ENCODE peak calls at places on chromosomes 7 and 10, in four cellular contexts. X is PC-9, E is BJ, C is RWPE2. Y is an unnamed sample. For H3K27me3, the result is how much of the 10 kb centered on the place peaks cover.

GRCh38 chr10:112393341-112393740 is 19.4 kb downstream of the ACSL5 start:
- DNase-seq in X (no peak), E (no peak), C (no peak), Y (no peak)

GRCh38 chr10:93917064-93917391 is 23.2 kb downstream of the SLC35G1 start:
- DNase-seq in X (no peak), E (no peak), C (no peak), Y (no peak)

GRCh38 chr7:73742338-73742752 is 3.7 kb upstream of the ABHD11 start:
- DNase-seq in X (peak), E (no peak), C (no peak), Y (no peak)

GRCh38 chr7:100951172-100951571 is 1.8 kb downstream of the MUC3A start:
- DNase-seq in X (no peak), E (no peak), C (no peak), Y (no peak)

GRCh38 chr7:12725575-12726316 is 38.3 kb downstream of the ARL4A start:
- DNase-seq in X (no peak), E (no peak), C (no peak), Y (no peak)

GRCh38 chr10:18368681-18369080 is 228.5 kb downstream of the CACNB2 start:
- DNase-seq in X (no peak), E (no peak), C (no peak), Y (no peak)

GRCh38 chr7:20722941-20723340 is 63.7 kb downstream of the SP8 start:
- DNase-seq in X (no peak), E (no peak), C (no peak), Y (no peak)

GRCh38 chr7:28112883-28113540 is 67.6 kb downstream of the JAZF1 start:
- DNase-seq in X (no peak), E (no peak), C (no peak), Y (no peak)

GRCh38 chr10:122034149-122034756 is 45.3 kb downstream of the TACC2 start:
- DNase-seq in X (peak), E (no peak), C (no peak), Y (no peak)

GRCh38 chr10:103120546-103120945 is 72.5 kb downstream of the NT5C2 start:
- DNase-seq in X (no peak), E (no peak), C (no peak), Y (no peak)

GRCh38 chr10:25639646-25640045 is 294.4 kb upstream of the MYO3A start:
- DNase-seq in X (no peak), E (no peak), C (no peak), Y (no peak)

GRCh38 chr10:84298077-84298476 is 30.3 kb upstream of the CCSER2 start:
- DNase-seq in X (no peak), E (no peak), C (no peak), Y (no peak)

GRCh38 chr10:70540089-70540788 is 61.7 kb downstream of the PALD1 start:
- DNase-seq in X (no peak), E (no peak), C (no peak), Y (no peak)

GRCh38 chr7:53281312-53281711 is 245.9 kb downstream of the POM121L12 start:
- DNase-seq in X (no peak), E (no peak), C (no peak), Y (no peak)

GRCh38 chr10:83536426-83536825 is 602.9 kb upstream of the GHITM start:
- DNase-seq in X (no peak), E (peak), C (no peak), Y (no peak)

GRCh38 chr10:110336111-110336721 is 31.5 kb upstream of the SMNDC1 start:
- DNase-seq in X (peak), E (peak), C (no peak), Y (no peak)

GRCh38 chr10:35040761-35041501 is 49.2 kb downstream of the CUL2 start:
- DNase-seq in X (no peak), E (peak), C (no peak), Y (no peak)

GRCh38 chr7:142483659-142484317 is 225.9 kb upstream of the PRSS58 start:
- DNase-seq in X (no peak), E (no peak), C (no peak), Y (no peak)

GRCh38 chr7:106166651-106167342 is 54.7 kb upstream of the SYPL1 start:
- DNase-seq in X (peak), E (no peak), C (no peak), Y (no peak)

GRCh38 chr7:24732646-24733413 is 24.4 kb downstream of the GSDME start:
- DNase-seq in X (peak), E (peak), C (no peak), Y (no peak)

GRCh38 chr10:30438016-30438850 is 4.2 kb downstream of the MAP3K8 start:
- DNase-seq in X (no peak), E (no peak), C (no peak), Y (no peak)

GRCh38 chr10:6543431-6544005 is 36.6 kb downstream of the PRKCQ start:
- DNase-seq in X (no peak), E (no peak), C (no peak), Y (peak)

GRCh38 chr10:32379314-32379949 is 32.5 kb upstream of the EPC1 start:
- DNase-seq in X (peak), E (peak), C (no peak), Y (no peak)

GRCh38 chr10:19683326-19683725 is 132.9 kb upstream of the PLXDC2 start:
- DNase-seq in X (no peak), E (no peak), C (no peak), Y (no peak)

GRCh38 chr7:17405786-17406185 is 107.3 kb downstream of the AHR start:
- DNase-seq in X (peak), E (peak), C (no peak), Y (no peak)

GRCh38 chr10:31605846-31606543 is 287.0 kb downstream of the ZEB1 start:
- DNase-seq in X (no peak), E (no peak), C (no peak), Y (no peak)

GRCh38 chr7:25073451-25073850 is 51.6 kb downstream of the CYCS start:
- DNase-seq in X (no peak), E (peak), C (no peak), Y (no peak)

GRCh38 chr7:109890622-109891021 is 1200.3 kb upstream of the LRRN3 start:
- DNase-seq in X (no peak), E (no peak), C (no peak), Y (no peak)

GRCh38 chr7:30562498-30562897 is 32.2 kb upstream of the GARS1 start:
- DNase-seq in X (no peak), E (no peak), C (no peak), Y (no peak)

GRCh38 chr10:29798876-29799690 is 164.3 kb upstream of the SVIL start:
- DNase-seq in X (no peak), E (peak), C (no peak), Y (no peak)

GRCh38 chr10:114256041-114256765 is 17.1 kb downstream of the VWA2 start:
- DNase-seq in X (no peak), E (no peak), C (no peak), Y (no peak)

GRCh38 chr7:144606231-144606630 is 202.7 kb upstream of the NOBOX start:
- DNase-seq in X (no peak), E (no peak), C (no peak), Y (no peak)

GRCh38 chr10:22805304-22805703 is 90.9 kb upstream of the PIP4K2A start:
- DNase-seq in X (no peak), E (no peak), C (no peak), Y (no peak)

GRCh38 chr10:63003816-63004453 is 129.2 kb upstream of the NRBF2 start:
- DNase-seq in X (no peak), E (no peak), C (no peak), Y (no peak)

GRCh38 chr7:52961084-52961483 is 74.3 kb upstream of the POM121L12 start:
- DNase-seq in X (no peak), E (no peak), C (no peak), Y (no peak)

GRCh38 chr10:66928000-66928770 is 2.3 kb downstream of the LRRTM3 start:
- DNase-seq in X (no peak), E (no peak), C (no peak), Y (no peak)

GRCh38 chr7:151110941-151111645 is 24.8 kb downstream of the AGAP3 start:
- DNase-seq in X (peak), E (no peak), C (no peak), Y (peak)

GRCh38 chr10:80104066-80104926 is 25.8 kb downstream of the TMEM254 start:
- DNase-seq in X (peak), E (peak), C (no peak), Y (peak)

GRCh38 chr10:85997544-85997943 is 369.1 kb downstream of the GRID1 start:
- DNase-seq in X (no peak), E (no peak), C (no peak), Y (no peak)

GRCh38 chr10:85992324-85992723 is 374.3 kb downstream of the GRID1 start:
- DNase-seq in X (no peak), E (no peak), C (no peak), Y (no peak)

GRCh38 chr10:85993840-85994507 is 372.6 kb downstream of the GRID1 start:
- DNase-seq in X (no peak), E (no peak), C (no peak), Y (no peak)

GRCh38 chr10:85993140-85993539 is 373.5 kb downstream of the GRID1 start:
- DNase-seq in X (no peak), E (no peak), C (no peak), Y (no peak)

GRCh38 chr10:85995791-85996190 is 370.8 kb downstream of the GRID1 start:
- DNase-seq in X (no peak), E (no peak), C (no peak), Y (no peak)
- TF ChIP-seq CTCF in X (peak), E (peak), C (peak), Y (no peak)

DNA sequence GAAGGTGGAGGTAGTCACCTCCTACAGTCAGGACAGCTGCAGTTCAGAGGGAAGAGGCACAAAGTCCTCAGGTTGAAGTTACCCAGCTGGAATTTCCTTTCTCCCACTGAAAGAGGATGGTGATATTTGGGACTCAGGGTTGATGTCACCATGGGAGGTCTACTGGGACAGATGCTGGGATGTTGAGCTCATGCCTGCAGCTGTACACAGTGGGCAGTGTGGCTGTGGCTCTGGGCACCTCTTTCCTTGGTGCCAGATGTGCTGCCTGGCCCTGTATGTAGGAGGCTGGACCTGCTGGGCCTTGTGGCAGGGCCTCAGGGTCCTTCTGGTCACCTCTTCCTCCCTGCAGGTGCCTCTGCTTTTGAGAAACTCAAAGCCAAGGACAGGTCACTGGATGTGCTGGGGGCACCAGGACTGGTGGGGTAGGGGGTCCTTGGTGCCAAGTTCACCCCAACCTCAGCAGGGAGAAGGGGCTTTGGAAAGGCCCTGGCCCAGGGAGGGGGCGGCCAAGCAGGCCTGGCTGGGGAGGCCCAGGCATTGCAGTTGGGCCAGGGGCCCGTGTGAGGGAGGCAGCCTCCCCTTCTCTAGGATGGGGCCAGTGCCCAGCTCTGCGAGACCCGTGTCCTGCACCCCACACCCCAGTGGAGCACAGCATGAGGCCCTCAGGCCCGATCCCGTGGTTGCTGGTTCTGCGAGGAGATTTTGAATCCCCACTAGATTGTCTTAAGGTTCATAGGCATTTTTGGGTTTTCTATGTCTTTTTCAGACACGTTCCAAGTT is 103.1 kb downstream of the BMS1 start:
- DNase-seq in X (peak), E (no peak), C (no peak), Y (no peak)
- H3K27me3 ChIP-seq in X (under half), E (under half), C (under half), Y (under half)

GRCh38 chr10:130741901-130742625 is 569.5 kb downstream of the TCERG1L start:
- DNase-seq in X (no peak), E (no peak), C (no peak), Y (no peak)
- TF ChIP-seq CTCF in X (no peak), E (no peak), C (no peak), Y (no peak)

DNA sequence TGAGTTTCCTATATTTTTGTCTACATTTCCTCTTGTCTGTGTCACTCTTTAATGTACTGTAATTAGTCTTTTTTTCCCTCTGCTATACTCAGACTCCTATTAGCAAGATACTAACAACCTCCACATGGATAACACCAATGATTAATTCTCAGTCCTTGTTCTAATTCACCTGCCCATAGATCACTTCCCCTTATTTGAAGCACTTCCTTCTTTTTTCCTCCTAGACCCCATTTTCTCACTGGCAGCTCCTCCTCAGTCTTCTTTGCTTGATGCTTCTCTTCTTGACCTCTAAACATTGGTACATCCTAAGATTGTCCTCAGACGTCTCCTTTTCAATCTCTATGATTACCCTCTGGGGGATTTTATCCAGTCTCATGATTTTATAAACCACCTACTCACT is 98.2 kb upstream of the IMMP2L start:
- DNase-seq in X (no peak), E (no peak), C (no peak), Y (no peak)
- H3K27me3 ChIP-seq in X (under half), E (under half), C (under half), Y (under half)

GRCh38 chr7:156650042-156650441 is 9.5 kb downstream of the RNF32 start:
- DNase-seq in X (no peak), E (no peak), C (no peak), Y (no peak)
- TF ChIP-seq CTCF in X (no peak), E (peak), C (peak), Y (no peak)

GRCh38 chr10:78299861-78300453 is 266.3 kb downstream of the RPS24 start:
- DNase-seq in X (no peak), E (no peak), C (no peak), Y (peak)

GRCh38 chr10:78300526-78300925 is 266.9 kb downstream of the RPS24 start:
- DNase-seq in X (no peak), E (no peak), C (no peak), Y (no peak)

GRCh38 chr10:78301891-78302738 is 268.5 kb downstream of the RPS24 start:
- DNase-seq in X (no peak), E (no peak), C (no peak), Y (no peak)

GRCh38 chr10:78302739-78302988 is 269.0 kb downstream of the RPS24 start:
- DNase-seq in X (no peak), E (no peak), C (no peak), Y (no peak)

DNA sequence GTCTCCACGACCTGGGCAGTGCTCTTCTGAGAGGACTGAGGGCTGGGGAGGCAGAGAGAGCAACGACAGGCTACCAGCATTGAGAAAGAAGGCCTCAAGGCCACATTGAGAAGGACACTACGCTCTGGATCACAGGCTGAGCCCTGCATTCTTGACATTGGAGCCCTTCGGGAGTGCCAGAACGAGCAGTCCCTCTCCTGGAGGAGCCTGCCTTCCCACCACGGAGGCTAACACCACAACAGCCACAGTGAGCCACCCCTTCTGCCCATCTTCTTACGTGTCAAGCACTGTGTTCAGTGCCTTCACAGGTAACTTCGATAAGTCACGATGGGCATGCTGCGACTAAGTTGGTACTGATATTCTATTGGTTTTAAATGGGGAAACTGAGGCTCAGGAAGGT is 267.8 kb downstream of the RPS24 start:
- DNase-seq in X (no peak), E (no peak), C (no peak), Y (no peak)
- H3K27me3 ChIP-seq in X (under half), E (under half), C (under half), Y (under half)

DNA sequence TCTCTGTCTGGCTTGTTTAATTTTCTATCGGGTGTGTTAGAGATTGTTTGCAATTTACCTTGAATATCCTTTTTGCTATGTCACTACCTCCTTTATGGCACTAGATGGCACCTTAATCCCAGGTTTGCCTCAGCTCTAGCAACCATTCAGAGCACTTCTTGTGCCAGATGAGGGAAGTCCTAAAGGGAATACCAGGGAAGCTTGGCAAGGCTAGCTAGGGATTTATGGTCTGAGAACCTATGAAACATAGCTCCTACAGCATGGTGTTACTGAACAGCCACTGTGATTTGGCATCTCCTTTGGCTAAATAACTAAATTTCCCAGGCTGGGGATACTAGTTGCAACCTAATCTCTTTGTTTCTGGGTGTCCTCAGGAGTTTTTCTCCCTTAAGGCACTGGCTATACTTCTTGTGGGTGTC is 69.0 kb upstream of the VOPP1 start:
- DNase-seq in X (peak), E (peak), C (no peak), Y (no peak)
- TF ChIP-seq CTCF in X (peak), E (peak), C (peak), Y (peak)

DNA sequence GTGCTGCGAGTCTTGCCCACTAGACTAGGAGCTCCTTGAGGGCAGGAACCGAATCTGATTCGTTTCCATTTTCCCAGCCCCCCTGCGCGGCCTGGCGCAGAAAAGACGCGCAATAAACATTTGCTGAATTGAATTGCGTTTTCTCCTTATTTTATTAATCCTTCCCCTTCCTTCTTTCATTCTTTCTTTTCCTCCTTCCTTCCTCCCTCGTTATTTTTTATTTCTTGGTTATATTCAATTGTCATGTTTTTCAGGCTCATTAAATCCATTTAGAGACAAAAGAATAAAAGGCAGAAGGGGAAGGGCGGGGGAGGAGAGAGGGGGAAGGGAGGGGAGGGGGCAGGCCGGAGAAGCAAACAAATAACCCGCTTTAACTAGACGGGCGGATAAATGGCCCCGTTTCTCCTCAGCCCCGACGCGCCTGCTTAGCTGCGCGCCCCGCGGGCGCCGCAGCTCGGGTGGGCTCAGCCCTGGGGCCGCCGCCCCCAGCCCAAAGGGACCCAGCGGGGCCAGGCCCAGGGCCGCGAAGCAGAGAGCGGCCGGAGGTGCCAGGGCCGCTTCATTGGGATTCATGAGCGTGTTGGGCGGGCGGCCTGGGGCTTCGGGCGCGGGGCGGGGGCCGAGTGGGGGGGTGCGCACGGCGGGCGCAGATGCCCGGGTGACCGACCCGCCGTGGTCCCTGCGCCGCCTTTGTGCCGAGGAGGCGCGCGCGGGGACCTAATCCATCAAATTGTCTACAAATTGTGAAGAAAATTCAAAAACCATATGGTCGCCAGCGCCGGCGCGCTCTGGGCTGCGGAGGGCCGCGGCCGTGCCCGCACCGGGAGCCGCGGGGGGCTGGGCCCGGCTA is 5.0 kb downstream of the LBX1 start:
- DNase-seq in X (no peak), E (no peak), C (no peak), Y (no peak)
- H3K27me3 ChIP-seq in X (under half), E (half or more), C (half or more), Y (half or more)

DNA sequence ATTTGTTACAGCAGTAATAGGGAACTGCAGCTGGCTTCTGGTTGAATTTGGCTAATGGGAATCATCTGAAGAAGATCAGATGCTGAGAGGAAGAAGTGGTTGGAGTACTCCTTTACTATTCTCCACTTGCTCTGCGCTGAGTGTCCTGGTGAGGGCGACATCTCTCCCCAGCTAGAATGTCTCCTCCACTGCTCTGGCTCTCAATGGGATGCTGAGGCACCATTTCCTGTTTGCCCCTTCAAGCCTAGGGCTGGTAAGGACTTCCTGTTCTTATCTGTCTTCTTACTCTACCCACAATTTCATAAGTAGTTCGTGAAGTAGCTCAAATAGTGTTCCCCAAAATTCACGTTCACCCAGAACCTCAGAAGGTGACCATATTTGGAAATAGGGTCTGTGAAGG is 43.2 kb upstream of the TES start:
- DNase-seq in X (no peak), E (no peak), C (no peak), Y (no peak)
- TF ChIP-seq CTCF in X (no peak), E (no peak), C (no peak), Y (no peak)